ENCODE peak calls at places on chromosomes 13 and 19, in nine cellular contexts. C, H, A, X, I, U, K, W and O are unnamed samples.

GRCh38 chr13:108919036-108919907 is 289.9 kb downstream of the MYO16 start:
- DNase-seq in H (no peak), W (no peak), X (no peak), U (peak; percentile 27), K (no peak), I (no peak), A (no peak), C (peak; percentile 26), O (no peak)

GRCh38 chr13:36313047-36313969 is 15.7 kb upstream of the CCDC169 start:
- DNase-seq in A (no peak), X (no peak), W (no peak), I (no peak), U (peak; percentile 22), K (no peak), C (peak; percentile 18), H (no peak), O (no peak)

GRCh38 chr13:99062593-99062992 is 84.7 kb upstream of the DOCK9 start:
- DNase-seq in K (peak; percentile 41), U (peak; percentile 32), I (no peak), X (peak; percentile 52), W (no peak), H (peak; percentile 77), A (no peak), C (peak; percentile 30), O (no peak)

GRCh38 chr19:8526345-8527062 is 12.5 kb upstream of the ZNF414 start:
- DNase-seq in X (peak; percentile 94), H (peak; percentile 96), A (no peak), W (no peak), C (peak; percentile 88), I (peak; percentile 91), U (peak; percentile 93), K (peak; percentile 92), O (peak; percentile 94)

GRCh38 chr19:54481326-54481930 is 8.3 kb upstream of the CDC42EP5 start:
- DNase-seq in I (no peak), C (peak; percentile 33), A (no peak), W (no peak), X (no peak), H (no peak), K (no peak), U (peak; percentile 14), O (no peak)

GRCh38 chr19:14577885-14578427 is 4.9 kb upstream of the CLEC17A start:
- DNase-seq in H (no peak), K (no peak), A (no peak), C (no peak), X (no peak), U (no peak), I (no peak), W (no peak), O (no peak)

GRCh38 chr13:85265296-85265695 is 533.9 kb downstream of the SLITRK6 start:
- DNase-seq in A (no peak), X (no peak), U (no peak), C (no peak), K (no peak), H (no peak), I (no peak), W (no peak), O (no peak)

GRCh38 chr13:38630780-38631179 is 56.1 kb upstream of the FREM2 start:
- DNase-seq in H (no peak), K (no peak), C (peak; percentile 32), A (no peak), U (no peak), I (no peak), X (no peak), W (no peak), O (no peak)

GRCh38 chr13:99871249-99871898 is 100.2 kb downstream of the ZIC5 start:
- DNase-seq in W (no peak), U (no peak), I (no peak), A (no peak), X (no peak), K (no peak), H (no peak), C (no peak), O (no peak)

GRCh38 chr13:72920097-72920496 is 138.2 kb downstream of the PIBF1 start:
- DNase-seq in A (no peak), K (no peak), H (no peak), C (peak; percentile 11), X (peak; percentile 60), I (no peak), U (no peak), W (no peak), O (no peak)

GRCh38 chr19:30305346-30306060 is 66.7 kb upstream of the ZNF536 start:
- DNase-seq in W (no peak), X (no peak), K (no peak), I (no peak), C (no peak), H (no peak), A (no peak), U (no peak), O (no peak)

GRCh38 chr19:2330632-2331284 is 2.3 kb downstream of the SPPL2B start:
- DNase-seq in U (no peak), X (no peak), H (no peak), A (no peak), I (no peak), K (no peak), W (no peak), C (no peak), O (no peak)

GRCh38 chr13:109998808-109999528 is 212.6 kb upstream of the IRS2 start:
- DNase-seq in A (no peak), C (peak; percentile 95), X (no peak), U (no peak), K (no peak), W (no peak), I (no peak), H (no peak), O (no peak)

GRCh38 chr13:109996404-109996960 is 210.1 kb upstream of the IRS2 start:
- DNase-seq in K (no peak), A (no peak), H (no peak), X (no peak), W (no peak), U (no peak), C (no peak), I (no peak), O (no peak)

GRCh38 chr13:109999659-110000533 is 213.5 kb upstream of the IRS2 start:
- DNase-seq in H (no peak), A (no peak), U (no peak), I (no peak), K (no peak), X (no peak), C (no peak), W (no peak), O (no peak)

GRCh38 chr13:109998030-109998429 is 211.6 kb upstream of the IRS2 start:
- DNase-seq in W (no peak), K (no peak), H (no peak), X (no peak), C (no peak), A (no peak), U (no peak), I (no peak), O (no peak)

GRCh38 chr13:109995578-109995977 is 209.2 kb upstream of the IRS2 start:
- DNase-seq in K (no peak), U (no peak), X (no peak), W (no peak), I (no peak), C (no peak), A (no peak), H (no peak), O (no peak)
- TF ChIP-seq POLR2A in K (no peak), U (no peak), X (no peak), W (no peak), I (no peak), C (no peak), A (no peak), H (no peak), O (no peak)

DNA sequence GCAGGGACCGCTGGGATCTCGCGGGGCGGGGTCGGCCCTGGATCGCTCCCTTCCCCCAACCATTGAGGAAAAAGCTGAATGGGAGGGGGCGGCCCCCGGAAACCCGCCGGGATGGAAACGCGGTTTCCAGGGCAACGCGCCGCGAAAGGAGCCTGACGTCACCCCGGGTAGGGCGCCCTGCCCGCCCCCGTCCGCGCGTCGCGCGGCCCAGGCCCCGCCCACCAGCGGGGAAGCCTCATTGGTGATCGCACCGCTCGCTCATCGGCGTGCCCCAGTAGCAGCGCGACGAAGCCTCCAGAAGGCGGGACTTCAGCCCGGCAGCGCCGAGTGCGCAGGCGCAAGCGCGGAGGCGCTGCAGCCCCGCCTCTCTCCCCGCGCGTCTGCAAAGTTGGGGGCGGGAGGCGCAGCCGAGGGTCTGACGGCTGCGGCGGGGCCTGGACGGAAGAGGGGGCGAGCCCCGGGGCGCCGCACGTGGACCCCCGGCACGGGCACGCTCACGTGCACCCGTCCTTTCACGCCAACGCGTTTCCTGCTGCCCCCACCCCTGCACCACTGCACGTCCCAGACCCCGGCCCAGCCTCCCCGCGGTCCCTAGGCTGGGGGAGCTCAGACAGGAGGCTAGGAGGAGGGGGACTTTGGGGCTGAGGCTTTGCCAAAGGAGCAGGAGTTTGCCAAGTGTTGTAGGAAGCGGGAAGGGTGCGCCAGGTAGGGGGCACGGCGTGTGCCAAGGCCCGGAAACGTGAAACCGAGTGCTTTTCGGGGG is 8.2 kb upstream of the CIRBP start:
- DNase-seq in K (peak; percentile 99), X (peak; percentile 98), U (peak; percentile 97), C (peak; percentile 96), W (peak; percentile 69), I (peak; percentile 85), A (peak; percentile 96), H (peak; percentile 99), O (peak; percentile 99)
- TF ChIP-seq POLR2A in K (peak; percentile 50), X (peak; percentile 60), U (peak; percentile 30), C (peak; percentile 64), W (peak; percentile 89), I (peak; percentile 20), A (no peak), H (peak; percentile 51), O (peak; percentile 47)

GRCh38 chr13:41631296-41631965 is 174.1 kb downstream of the RGCC start:
- DNase-seq in H (no peak), U (no peak), X (no peak), A (no peak), W (no peak), C (peak; percentile 88), K (no peak), I (no peak), O (no peak)
- TF ChIP-seq POLR2A in H (no peak), U (no peak), X (no peak), A (no peak), W (no peak), C (no peak), K (no peak), I (no peak), O (no peak)

DNA sequence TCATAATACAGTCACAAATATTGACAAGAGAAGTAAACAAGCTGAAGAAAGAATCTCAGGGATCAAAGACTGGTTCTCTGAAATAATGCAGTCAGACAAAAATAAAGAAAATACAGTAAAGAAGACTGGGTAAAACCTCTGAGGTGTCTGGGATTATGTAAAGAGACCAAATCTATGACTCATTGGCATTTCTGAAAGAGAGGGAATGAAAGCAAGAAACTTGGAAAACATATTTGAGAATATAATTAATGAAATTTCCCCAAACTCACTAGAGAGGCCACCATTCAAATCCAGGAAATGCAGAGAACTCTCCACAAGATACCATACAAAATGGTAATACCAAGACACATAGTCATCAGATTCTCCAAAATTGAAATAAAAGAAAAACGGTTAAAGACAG is 53.0 kb upstream of the GPC6 start:
- DNase-seq in A (no peak), K (no peak), W (no peak), H (no peak), U (no peak), X (no peak), I (no peak), C (peak; percentile 4), O (no peak)
- TF ChIP-seq POLR2A in A (no peak), K (no peak), W (no peak), H (no peak), U (no peak), X (no peak), I (no peak), C (no peak), O (no peak)